ENCODE peak calls at places on chromosomes 13 and 19, in six cellular contexts. S is fibroblast of pulmonary artery, Y is heart left ventricle, L is colonic mucosa, H is A673, R is AG09309. N is an unnamed sample.

GRCh38 chr13:84651288-84651687 is 769.0 kb upstream of the SLITRK1 start:
- DNase-seq in S (peak; percentile 85), H (peak; percentile 37), Y (peak; percentile 12), L (no peak), R (no peak), N (peak; percentile 87)

GRCh38 chr19:7294571-7295212 is 478 bp upstream of the INSR start:
- DNase-seq in Y (peak; percentile 80), S (peak; percentile 50), L (peak; percentile 79), R (no peak), H (peak; percentile 67), N (peak; percentile 21)

GRCh38 chr19:6509118-6509971 is 7.2 kb upstream of the TUBB4A start:
- DNase-seq in H (no peak), R (no peak), Y (no peak), S (no peak), L (no peak), N (no peak)

GRCh38 chr13:49791214-49791752 is 1.2 kb downstream of the KPNA3 start:
- DNase-seq in L (peak; percentile 58), S (peak; percentile 39), H (peak; percentile 7), R (no peak), Y (peak; percentile 12), N (peak; percentile 38)

GRCh38 chr19:294819-295686 is 3.9 kb upstream of the PLPP2 start:
- DNase-seq in R (no peak), Y (no peak), H (peak; percentile 49), L (peak; percentile 42), S (peak; percentile 29), N (peak; percentile 40)

GRCh38 chr13:89076622-89077021 is 1405.5 kb downstream of the SLITRK5 start:
- DNase-seq in S (no peak), R (no peak), Y (no peak), L (no peak), H (no peak), N (no peak)

GRCh38 chr13:46348976-46349375 is 38.1 kb downstream of the RUBCNL start:
- DNase-seq in R (no peak), Y (no peak), S (no peak), L (no peak), H (peak; percentile 65), N (peak; percentile 6)

GRCh38 chr13:108083056-108083455 is 132.3 kb downstream of the LIG4 start:
- DNase-seq in S (peak; percentile 1), L (no peak), Y (no peak), H (no peak), R (no peak), N (no peak)

GRCh38 chr19:663682-664117 is 686 bp upstream of the RNF126 start:
- DNase-seq in L (no peak), H (no peak), S (no peak), R (no peak), Y (no peak), N (no peak)

GRCh38 chr13:110323172-110323851 is 16.2 kb downstream of the COL4A2 start:
- DNase-seq in Y (no peak), R (no peak), H (peak; percentile 41), S (no peak), L (no peak), N (peak; percentile 58)

GRCh38 chr19:57279418-57280164 is 694 bp upstream of the ZNF460 start:
- DNase-seq in L (peak; percentile 91), R (peak; percentile 94), H (peak; percentile 96), Y (peak; percentile 92), S (peak; percentile 98), N (peak; percentile 96)

GRCh38 chr19:57280913-57281425 is 684 bp downstream of the ZNF460 start:
- DNase-seq in H (peak; percentile 21), L (no peak), S (no peak), Y (peak; percentile 11), R (no peak), N (peak; percentile 16)

GRCh38 chr19:57280165-57280912 is at the start of gene ZNF460:
- DNase-seq in S (peak; percentile 98), Y (peak; percentile 96), L (peak; percentile 97), H (peak; percentile 99), R (peak; percentile 89), N (peak; percentile 98)

GRCh38 chr19:57276430-57276829 is 3.9 kb upstream of the ZNF460 start:
- DNase-seq in Y (no peak), S (no peak), R (no peak), L (no peak), H (no peak), N (no peak)

DNA sequence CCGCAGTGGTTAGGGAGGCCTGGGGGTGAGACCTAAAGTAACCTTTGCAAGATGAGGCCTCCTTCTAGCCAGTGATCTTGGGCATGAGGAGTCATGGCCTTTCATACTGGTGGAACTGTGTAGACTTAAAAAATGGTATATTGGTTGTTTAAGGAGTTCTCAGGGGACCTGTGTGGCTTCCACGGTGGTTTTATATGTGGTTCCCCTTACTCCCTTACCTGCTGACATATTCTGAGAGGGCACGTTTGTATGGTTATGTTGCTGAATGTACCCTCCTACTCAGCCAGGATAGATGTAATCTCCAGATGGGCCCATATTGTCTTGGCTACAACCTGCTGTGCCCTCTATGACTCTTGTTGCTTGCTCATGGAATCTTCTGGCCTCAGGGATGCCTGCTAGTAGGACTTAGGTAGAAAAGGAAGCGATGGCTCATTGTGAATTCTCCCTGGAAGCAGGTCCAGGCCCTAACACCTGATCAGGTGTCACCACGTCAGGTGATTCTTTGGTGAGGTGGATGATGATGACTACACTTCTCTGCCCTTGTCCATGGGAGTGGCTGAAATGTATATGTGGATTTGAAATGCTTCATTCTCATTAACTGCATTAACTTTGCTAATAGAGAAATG is 1.8 kb downstream of the ZNF460 start:
- DNase-seq in S (no peak), Y (no peak), R (no peak), L (no peak), H (no peak), N (peak; percentile 97)
- TF ChIP-seq CTCF in S (no peak), Y (no peak), R (no peak), L (no peak), H (no peak), N (no peak)

DNA sequence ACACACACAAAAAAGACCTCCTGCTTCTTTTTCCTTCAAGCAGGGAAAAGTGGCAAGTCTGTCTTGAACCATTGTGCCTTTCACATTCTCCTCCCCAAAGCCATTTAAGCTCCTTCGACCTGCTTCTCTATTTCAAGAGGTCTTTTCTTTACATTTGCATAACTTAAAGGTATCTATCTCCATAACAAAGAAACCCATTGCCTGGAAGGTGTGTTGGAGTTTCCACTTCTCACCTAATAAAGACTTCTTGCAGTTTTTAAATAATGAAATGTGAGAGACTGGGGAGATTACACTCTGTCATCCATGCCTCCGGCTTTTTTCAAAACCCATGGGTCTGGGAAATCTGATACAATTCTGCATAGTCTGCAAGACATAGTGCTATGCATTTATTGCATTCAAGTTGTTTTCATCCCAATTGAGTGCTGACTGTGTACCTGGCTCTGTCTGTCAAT is 41.8 kb upstream of the NBEA start:
- DNase-seq in R (no peak), H (no peak), Y (no peak), S (no peak), L (no peak), N (no peak)
- H3K4me3 ChIP-seq in R (no peak overlapping the region), H (no peak overlapping the region), Y (no peak overlapping the region), S (no peak overlapping the region), L (no peak overlapping the region), N (no peak overlapping the region)

GRCh38 chr13:104534847-104535246 is 1468.6 kb upstream of the SLC10A2 start:
- DNase-seq in L (peak; percentile 17), R (no peak), S (no peak), Y (no peak), H (peak; percentile 14), N (no peak)
- TF ChIP-seq CTCF in L (no peak), R (no peak), S (no peak), Y (no peak), H (peak; percentile 49), N (peak; percentile 7)

GRCh38 chr13:112103971-112104872 is 37.3 kb downstream of the SOX1 start:
- DNase-seq in R (no peak), S (no peak), Y (no peak), H (peak; percentile 55), L (no peak), N (no peak)

GRCh38 chr13:112106467-112107141 is 39.7 kb downstream of the SOX1 start:
- DNase-seq in Y (no peak), L (no peak), H (no peak), R (no peak), S (no peak), N (no peak)

GRCh38 chr13:112105884-112106283 is 38.9 kb downstream of the SOX1 start:
- DNase-seq in S (no peak), H (no peak), R (no peak), L (no peak), Y (no peak), N (no peak)

GRCh38 chr13:112104873-112105234 is 37.9 kb downstream of the SOX1 start:
- DNase-seq in R (no peak), Y (no peak), L (no peak), H (peak; percentile 25), S (no peak), N (no peak)

GRCh38 chr13:112105244-112105681 is 38.3 kb downstream of the SOX1 start:
- DNase-seq in Y (no peak), H (no peak), L (no peak), R (no peak), S (no peak), N (no peak)
- H3K4me3 ChIP-seq in Y (no peak overlapping the region), H (peak overlapping the region; percentile 18), L (no peak overlapping the region), R (no peak overlapping the region), S (no peak overlapping the region), N (no peak overlapping the region)

GRCh38 chr13:20399515-20399914 is 126.1 kb downstream of the CRYL1 start:
- DNase-seq in S (no peak), H (no peak), Y (no peak), R (no peak), L (no peak), N (no peak)

GRCh38 chr13:20399961-20400360 is 125.7 kb downstream of the CRYL1 start:
- DNase-seq in S (no peak), L (no peak), R (no peak), H (no peak), Y (no peak), N (no peak)

GRCh38 chr13:20401958-20402856 is 123.5 kb downstream of the CRYL1 start:
- DNase-seq in R (no peak), L (no peak), S (peak; percentile 36), H (no peak), Y (no peak), N (peak; percentile 85)

GRCh38 chr13:20401586-20401957 is 124.1 kb downstream of the CRYL1 start:
- DNase-seq in S (no peak), H (no peak), L (no peak), Y (no peak), R (no peak), N (no peak)

DNA sequence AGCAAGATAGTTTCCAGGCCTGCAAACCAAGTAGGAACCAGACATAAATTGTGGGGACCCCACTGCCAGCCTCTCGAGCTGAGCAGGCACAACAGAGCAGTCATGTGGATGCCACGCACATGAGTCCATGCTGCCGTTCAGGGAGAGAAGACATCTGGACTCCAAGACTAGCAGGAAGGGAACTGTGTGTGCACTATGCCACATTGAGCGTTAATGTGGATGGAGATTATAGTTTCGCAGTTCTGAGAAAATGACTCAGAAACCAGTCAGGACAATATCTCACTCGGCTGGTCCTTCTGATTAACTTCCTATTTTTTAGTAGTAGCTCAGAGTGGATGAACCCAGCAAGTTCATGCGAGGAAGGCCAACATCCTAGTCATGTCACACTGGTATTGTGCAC is 124.9 kb downstream of the CRYL1 start:
- DNase-seq in Y (no peak), H (no peak), S (peak; percentile 22), L (no peak), R (peak; percentile 16), N (peak; percentile 83)
- TF ChIP-seq CTCF in Y (no peak), H (no peak), S (no peak), L (no peak), R (no peak), N (no peak)

N was measured in epithelial cell of esophagus.